ENCODE peak calls at places on chromosomes 16 and 17, in six cellular contexts. H is sigmoid colon, G is PC-9, W is tibial artery, D is transverse colon, Q is GM12864. B is an unnamed sample.

GRCh38 chr16:15567823-15568222 is 75.1 kb downstream of the MARF1 start:
- DNase-seq in H (no peak), G (no peak), W (no peak), D (no peak), Q (no peak), B (no peak)

GRCh38 chr16:66544358-66544757 is 5.6 kb downstream of the TK2 start:
- DNase-seq in H (no peak), G (no peak), W (no peak), D (no peak), Q (no peak), B (no peak)

GRCh38 chr17:31696184-31696602 is 162.9 kb downstream of the COPRS start:
- DNase-seq in H (peak; percentile 96), G (no peak), W (peak; percentile 95), D (peak; percentile 52), Q (no peak), B (peak; percentile 99)

GRCh38 chr17:39197380-39198185 is at the start of gene CACNB1:
- DNase-seq in H (peak; percentile 90), G (peak; percentile 53), W (peak; percentile 91), D (peak; percentile 82), Q (no peak), B (peak; percentile 62)

GRCh38 chr16:2838928-2839327 is 8.8 kb downstream of the ZG16B start:
- DNase-seq in H (no peak), G (no peak), W (no peak), D (peak; percentile 69), Q (no peak), B (peak; percentile 88)

GRCh38 chr16:2963611-2964415 is at the start of gene KREMEN2:
- DNase-seq in H (no peak), G (peak; percentile 70), W (no peak), D (peak; percentile 21), Q (no peak), B (no peak)

GRCh38 chr17:40339068-40339699 is 25.4 kb downstream of the GJD3 start:
- DNase-seq in H (no peak), G (no peak), W (no peak), D (peak; percentile 9), Q (no peak), B (no peak)

GRCh38 chr17:43356999-43357398 is 41.8 kb upstream of the ARL4D start:
- DNase-seq in H (no peak), G (peak; percentile 99), W (no peak), D (no peak), Q (no peak), B (peak; percentile 92)

GRCh38 chr17:42844271-42844670 is at the start of gene AOC2:
- DNase-seq in H (no peak), G (no peak), W (no peak), D (no peak), Q (no peak), B (peak; percentile 61)

GRCh38 chr16:82542714-82543113 is 84.1 kb upstream of the CDH13 start:
- DNase-seq in H (no peak), G (no peak), W (no peak), D (no peak), Q (no peak), B (no peak)

GRCh38 chr16:82506734-82507133 is 120.0 kb upstream of the CDH13 start:
- DNase-seq in H (no peak), G (no peak), W (no peak), D (no peak), Q (no peak), B (no peak)

GRCh38 chr17:17859909-17860760 is 23.3 kb upstream of the SREBF1 start:
- DNase-seq in H (peak; percentile 82), G (no peak), W (peak; percentile 83), D (peak; percentile 68), Q (no peak), B (peak; percentile 62)

GRCh38 chr16:88798772-88799455 is 4.7 kb upstream of the CDT1 start:
- DNase-seq in H (no peak), G (no peak), W (no peak), D (no peak), Q (no peak), B (no peak)

GRCh38 chr16:56331915-56332314 is 93.4 kb downstream of the AMFR start:
- DNase-seq in H (no peak), G (no peak), W (no peak), D (no peak), Q (no peak), B (no peak)

GRCh38 chr16:24036614-24037013 is 200.8 kb downstream of the PRKCB start:
- DNase-seq in H (no peak), G (no peak), W (no peak), D (peak; percentile 49), Q (no peak), B (peak; percentile 57)

GRCh38 chr17:77363821-77364361 is 223.1 kb downstream of the SEC14L1 start:
- DNase-seq in H (peak; percentile 74), G (no peak), W (peak; percentile 69), D (no peak), Q (no peak), B (no peak)

GRCh38 chr17:76710863-76711611 is at the start of gene MXRA7:
- DNase-seq in H (peak; percentile 93), G (no peak), W (peak; percentile 91), D (peak; percentile 72), Q (no peak), B (peak; percentile 61)

GRCh38 chr16:15897834-15898254 is 9.4 kb upstream of the CEP20 start:
- DNase-seq in H (no peak), G (no peak), W (no peak), D (no peak), Q (peak; percentile 86), B (peak; percentile 29)

GRCh38 chr16:78500659-78501226 is 401.3 kb downstream of the WWOX start:
- DNase-seq in H (no peak), G (no peak), W (no peak), D (no peak), Q (no peak), B (no peak)

DNA sequence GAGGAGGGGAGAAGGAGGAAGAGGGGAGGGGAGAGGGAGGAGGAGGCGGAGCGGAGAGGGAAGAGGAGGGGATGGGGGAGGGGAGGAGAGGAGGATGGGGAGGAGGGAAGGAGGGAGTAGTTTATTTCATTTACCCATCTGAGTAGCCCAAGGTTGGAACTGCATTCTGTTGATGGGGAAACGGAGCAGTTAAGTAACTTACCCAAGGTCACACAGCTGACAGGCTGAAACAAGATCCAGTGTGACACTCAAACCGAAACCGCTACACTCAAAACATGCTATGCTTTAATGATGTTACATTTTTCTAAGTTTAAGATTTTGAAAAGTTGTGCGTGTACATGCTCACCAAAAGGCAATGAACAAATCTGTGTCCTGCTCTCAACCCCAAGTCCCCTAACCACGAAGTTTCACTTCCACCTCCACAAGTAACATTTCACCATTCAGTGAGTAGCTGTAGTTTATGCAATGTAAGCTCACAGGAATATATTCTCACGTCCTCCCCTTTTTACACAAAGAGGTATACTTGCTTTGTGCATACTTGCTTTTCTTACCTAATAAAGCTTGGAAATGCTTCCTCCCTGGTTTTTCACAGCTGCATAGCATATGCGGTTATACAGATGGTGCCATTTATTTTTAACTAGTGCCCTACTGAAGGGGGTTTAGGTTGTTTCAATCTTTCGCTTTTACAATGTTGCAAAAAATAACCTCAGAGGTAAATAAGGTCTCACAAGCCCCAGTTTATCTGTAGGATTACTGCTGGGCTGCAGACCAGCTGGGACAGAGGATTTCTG is 275.3 kb downstream of the PARN start:
- DNase-seq in H (no peak), G (no peak), W (no peak), D (no peak), Q (peak; percentile 99), B (peak; percentile 15)
- H3K4me3 ChIP-seq in H (no peak overlapping the region), G (no peak overlapping the region), W (no peak overlapping the region), D (no peak overlapping the region), Q (no peak overlapping the region), B (peak overlapping the region; percentile 25)

DNA sequence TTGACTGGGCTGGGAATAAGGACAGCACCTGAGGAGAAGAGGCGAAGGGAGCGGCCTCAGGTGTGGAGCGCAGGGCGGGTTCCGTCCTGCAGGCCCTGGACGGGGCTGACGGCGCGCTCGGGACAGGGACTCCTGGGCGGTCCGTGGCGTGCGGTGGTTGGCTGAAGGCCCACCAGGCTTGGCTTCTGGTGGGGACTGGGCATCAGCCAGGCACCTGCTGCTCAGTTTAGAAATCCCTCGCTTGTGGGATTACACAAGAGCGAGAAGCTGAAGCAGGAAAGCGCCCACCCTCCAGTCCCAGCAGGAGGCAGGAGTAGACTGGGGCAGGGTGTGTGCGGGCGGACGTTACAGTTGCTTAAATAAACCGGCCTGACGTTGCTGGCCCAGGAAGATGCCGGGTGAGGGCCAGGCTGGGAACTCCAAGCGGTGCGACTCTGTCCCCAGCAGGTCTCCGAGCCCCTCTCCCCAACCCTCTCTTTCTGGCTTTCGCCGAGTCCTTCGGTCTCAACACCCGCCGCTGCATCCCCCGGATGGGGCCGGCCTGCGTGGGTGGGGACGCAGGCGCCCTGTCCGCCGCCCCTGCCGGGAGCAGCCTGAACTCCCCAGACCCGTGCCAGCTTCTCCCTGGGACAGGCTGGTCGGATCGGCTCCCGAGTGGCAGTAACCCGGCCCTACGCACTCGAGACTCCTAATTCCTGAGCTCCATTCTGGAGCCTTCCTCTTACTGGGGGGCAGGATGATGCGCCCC is 639 bp downstream of the MIF4GD start:
- DNase-seq in H (peak; percentile 88), G (peak; percentile 63), W (peak; percentile 82), D (peak; percentile 78), Q (no peak), B (peak; percentile 70)
- TF ChIP-seq CTCF in H (no peak), G (peak; percentile 39), W (peak; percentile 10), D (no peak), Q (peak; percentile 40), B (peak; percentile 47)

GRCh38 chr16:11312718-11313492 is 31.8 kb upstream of the PRM1 start:
- DNase-seq in H (no peak), G (peak; percentile 90), W (no peak), D (peak; percentile 64), Q (no peak), B (peak; percentile 47)
- H3K4me3 ChIP-seq in H (no peak overlapping the region), G (peak overlapping the region; percentile 37), W (no peak overlapping the region), D (no peak overlapping the region), Q (no peak overlapping the region), B (no peak overlapping the region)

DNA sequence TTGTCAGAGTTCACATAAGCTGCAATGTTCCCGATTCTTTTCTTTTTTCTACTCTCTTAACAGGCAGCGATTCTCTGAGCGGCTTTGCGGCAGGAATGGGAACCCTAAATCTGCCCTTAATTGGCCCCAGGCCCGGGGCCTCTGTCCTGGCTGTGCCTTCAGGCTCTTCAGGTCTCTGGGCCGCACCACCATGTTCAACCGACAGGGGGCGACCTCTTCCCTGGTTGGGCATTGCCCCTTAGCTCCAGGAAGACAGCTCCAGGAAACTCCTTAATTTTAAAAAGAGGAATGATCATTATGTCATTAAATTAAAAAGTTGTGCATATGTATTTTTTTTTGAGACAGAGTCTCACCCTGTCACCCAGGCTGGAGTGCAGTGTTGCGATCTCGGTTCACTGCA is 20.3 kb downstream of the CACNG5 start:
- DNase-seq in H (no peak), G (no peak), W (no peak), D (no peak), Q (no peak), B (no peak)
- TF ChIP-seq CTCF in H (no peak), G (peak; percentile 81), W (no peak), D (no peak), Q (peak; percentile 54), B (peak; percentile 21)

GRCh38 chr17:82235775-82236141 is 6.9 kb downstream of the SLC16A3 start:
- DNase-seq in H (peak; percentile 72), G (no peak), W (no peak), D (peak; percentile 36), Q (no peak), B (no peak)
- H3K4me3 ChIP-seq in H (no peak overlapping the region), G (no peak overlapping the region), W (no peak overlapping the region), D (no peak overlapping the region), Q (no peak overlapping the region), B (no peak overlapping the region)